ENCODE peak calls at places on chromosome 14, in six cellular contexts. O is SK-N-SH, U is B cell, W is right lobe of liver, V is IMR-90, J is heart right ventricle. K is an unnamed sample.

GRCh38 chr14:81565441-81566290 is 32.0 kb upstream of the SEL1L start:
- DNase-seq in O (no peak), U (no peak), W (no peak), V (no peak), J (no peak), K (no peak)

GRCh38 chr14:68663385-68664076 is 129.3 kb downstream of the ZFP36L1 start:
- DNase-seq in O (no peak), U (peak), W (no peak), V (peak), J (no peak), K (no peak)

GRCh38 chr14:102323102-102323501 is 3.6 kb downstream of the ZNF839 start:
- DNase-seq in O (peak), U (peak), W (peak), V (peak), J (peak), K (no peak)

GRCh38 chr14:82766128-82766527 is 1232.5 kb upstream of the SEL1L start:
- DNase-seq in O (no peak), U (no peak), W (no peak), V (no peak), J (no peak), K (no peak)

GRCh38 chr14:78399316-78399889 is 229.2 kb downstream of the NRXN3 start:
- DNase-seq in O (no peak), U (no peak), W (no peak), V (no peak), J (no peak), K (no peak)

GRCh38 chr14:81436296-81437138 is 36.4 kb upstream of the STON2 start:
- DNase-seq in O (peak), U (peak), W (peak), V (peak), J (peak), K (peak)

GRCh38 chr14:102356280-102356679 is 6.4 kb downstream of the CINP start:
- DNase-seq in O (no peak), U (no peak), W (no peak), V (no peak), J (no peak), K (no peak)

GRCh38 chr14:69081271-69081670 is 71.6 kb downstream of the DCAF5 start:
- DNase-seq in O (no peak), U (no peak), W (no peak), V (no peak), J (no peak), K (no peak)

GRCh38 chr14:106044949-106045596 is 518.7 kb downstream of the TMEM121 start:
- DNase-seq in O (peak), U (peak), W (peak), V (no peak), J (peak), K (peak)

GRCh38 chr14:24372701-24373416 is 4.9 kb downstream of the NFATC4 start:
- DNase-seq in O (peak), U (no peak), W (no peak), V (no peak), J (peak), K (no peak)

GRCh38 chr14:54763761-54764160 is 138.9 kb downstream of the GCH1 start:
- DNase-seq in O (no peak), U (no peak), W (no peak), V (no peak), J (no peak), K (no peak)

GRCh38 chr14:24434676-24435075 is 4.9 kb downstream of the KHNYN start:
- DNase-seq in O (no peak), U (no peak), W (no peak), V (no peak), J (no peak), K (no peak)

GRCh38 chr14:62691613-62692489 is 353.4 kb downstream of the KCNH5 start:
- DNase-seq in O (no peak), U (no peak), W (no peak), V (peak), J (no peak), K (no peak)

GRCh38 chr14:92973265-92973797 is 50.4 kb downstream of the CHGA start:
- DNase-seq in O (peak), U (no peak), W (peak), V (peak), J (peak), K (no peak)

GRCh38 chr14:50272498-50272897 is 39.5 kb downstream of the L2HGDH start:
- DNase-seq in O (no peak), U (no peak), W (no peak), V (no peak), J (no peak), K (no peak)

GRCh38 chr14:100654814-100655795 is 67.9 kb upstream of the BEGAIN start:
- DNase-seq in O (peak), U (peak), W (peak), V (no peak), J (peak), K (peak)
- TF ChIP-seq CTCF in O (peak), U (peak), W (peak), V (peak), J (peak), K (peak)

DNA sequence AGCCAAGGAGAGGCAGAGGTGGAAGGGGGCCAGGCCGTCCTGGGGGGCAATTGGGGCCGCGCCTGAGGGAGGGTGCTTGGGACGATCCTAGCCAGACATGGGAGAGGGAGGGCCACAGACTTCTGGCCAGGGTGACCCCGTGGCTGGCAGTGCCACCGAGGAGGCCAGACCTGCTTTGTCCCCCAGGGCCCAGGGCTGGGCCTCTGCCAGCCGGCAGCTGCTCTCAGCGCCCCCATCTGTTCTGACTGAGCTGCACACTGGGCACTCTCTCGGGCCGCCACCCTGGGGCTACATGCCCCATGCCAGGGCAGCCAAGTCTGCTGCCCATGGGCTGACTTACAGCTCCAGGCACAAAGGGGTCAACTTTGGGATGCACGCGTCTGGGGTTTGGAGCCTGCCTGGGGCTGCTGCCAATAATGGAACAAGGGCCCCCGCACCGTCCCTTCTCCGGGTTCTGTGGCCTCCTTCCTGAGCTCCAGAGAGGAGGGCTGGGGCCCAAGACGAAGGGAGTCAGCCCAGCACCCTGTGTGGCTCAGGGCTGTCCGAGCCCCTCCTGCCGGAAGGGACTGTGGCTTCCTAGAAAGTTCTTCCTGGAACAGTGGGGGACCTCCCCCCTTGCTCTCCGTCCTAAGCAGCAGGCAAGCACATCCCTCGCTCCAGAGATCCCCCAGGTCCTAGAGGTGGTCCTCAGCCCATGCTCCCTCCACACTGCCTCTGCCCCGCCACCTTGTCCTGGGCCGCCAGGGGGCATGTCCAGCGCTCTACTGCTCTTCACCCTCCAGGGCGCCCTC is 1.1 kb downstream of the ADSS1 start:
- DNase-seq in O (peak), U (no peak), W (no peak), V (no peak), J (peak), K (no peak)
- TF ChIP-seq CTCF in O (peak), U (no peak), W (peak), V (peak), J (peak), K (no peak)

DNA sequence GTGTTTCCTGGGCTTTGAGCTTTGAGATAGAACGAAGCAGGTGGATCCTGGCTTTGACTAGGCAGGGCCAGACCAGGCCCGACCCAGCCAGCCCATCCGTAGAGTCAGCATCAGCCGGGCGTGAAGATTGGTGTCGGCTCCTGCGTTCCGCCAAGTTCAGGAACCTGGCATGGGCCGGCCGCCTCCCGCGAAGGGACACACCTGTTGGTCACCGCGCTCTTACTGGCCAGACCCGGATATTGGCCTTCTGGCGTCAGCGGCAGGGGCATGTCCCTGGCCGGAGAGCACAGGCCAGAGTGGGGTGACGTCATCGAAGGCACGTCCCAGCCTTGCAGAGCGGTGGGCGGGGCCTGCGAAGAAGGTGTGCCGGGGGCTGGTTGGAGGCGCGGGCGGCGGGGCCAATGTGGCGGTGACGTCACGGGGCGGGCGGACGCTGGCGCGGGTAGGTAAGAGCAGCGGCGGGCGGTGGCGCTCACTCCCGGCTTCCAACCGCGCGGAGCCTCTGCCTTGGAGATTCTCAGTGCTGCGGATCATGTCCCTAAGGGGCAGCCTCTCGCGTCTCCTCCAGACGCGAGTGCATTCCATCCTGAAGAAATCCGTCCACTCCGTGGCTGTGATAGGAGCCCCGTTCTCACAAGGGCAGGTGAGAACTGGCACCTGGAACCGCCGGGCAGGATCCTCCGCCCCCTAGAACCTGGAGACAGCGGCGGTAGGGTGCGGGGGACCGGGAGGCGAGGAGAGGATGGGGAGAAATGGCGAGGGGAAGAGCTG is at the start of gene ARG2:
- DNase-seq in O (peak), U (peak), W (peak), V (peak), J (peak), K (peak)
- TF ChIP-seq CTCF in O (no peak), U (no peak), W (peak), V (peak), J (no peak), K (no peak)

DNA sequence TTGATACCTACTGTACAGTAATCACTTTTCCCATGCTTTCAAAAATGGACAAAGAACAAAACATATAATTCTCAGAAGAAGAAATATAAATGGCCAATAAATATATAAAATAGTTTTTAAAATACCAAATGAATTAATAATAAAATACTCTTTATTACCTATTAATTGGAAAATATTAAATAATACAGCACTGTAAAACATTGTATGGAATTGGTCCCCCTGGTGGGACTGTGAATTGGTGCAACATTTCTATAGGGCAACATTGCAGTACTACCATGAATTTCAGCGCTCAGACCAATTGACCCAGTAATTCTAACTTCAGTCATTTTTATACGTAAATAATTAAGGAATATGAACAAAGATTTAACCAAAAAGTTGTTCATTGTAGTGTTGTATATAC is 162.6 kb downstream of the PELI2 start:
- DNase-seq in O (no peak), U (no peak), W (no peak), V (no peak), J (no peak), K (no peak)
- TF ChIP-seq CTCF in O (peak), U (peak), W (no peak), V (no peak), J (no peak), K (no peak)

K was measured in natural killer cell.